ENCODE peak calls at places on chromosomes 4 and X, in six cellular contexts. X, L, N, W, Y and I are unnamed samples.
A peak's percentile ranks its signal among the peaks of the same experiment; 100 is the strongest.

GRCh38 chrX:30713061-30713525 is 59.9 kb downstream of the GK start:
- DNase-seq in N (peak; percentile 22), W (peak; percentile 57), X (peak; percentile 49), Y (peak; percentile 76), L (peak; percentile 73), I (peak; percentile 44)

GRCh38 chr4:23374280-23374679 is 515.6 kb downstream of the PPARGC1A start:
- DNase-seq in Y (no peak), X (no peak), W (no peak), N (no peak), L (no peak), I (no peak)

GRCh38 chr4:8148159-8148558 is 10.5 kb downstream of the ABLIM2 start:
- DNase-seq in N (no peak), X (no peak), L (no peak), W (no peak), Y (no peak), I (no peak)

GRCh38 chr4:13888112-13888511 is 260.6 kb upstream of the BOD1L1 start:
- DNase-seq in N (no peak), X (no peak), Y (no peak), W (no peak), L (no peak), I (no peak)

GRCh38 chrX:68659385-68659784 is 11.9 kb downstream of the STARD8 start:
- DNase-seq in W (peak; percentile 1), Y (no peak), N (no peak), L (no peak), X (no peak), I (no peak)

GRCh38 chr4:181597766-181598165 is 645.4 kb upstream of the TENM3 start:
- DNase-seq in W (no peak), N (no peak), L (no peak), X (no peak), Y (no peak), I (no peak)

GRCh38 chr4:101865501-101866062 is 75.1 kb downstream of the BANK1 start:
- DNase-seq in Y (no peak), L (peak; percentile 31), X (no peak), N (no peak), W (no peak), I (no peak)

GRCh38 chr4:161496-162284 is 37.4 kb downstream of the ZNF718 start:
- DNase-seq in X (no peak), Y (no peak), N (no peak), L (no peak), W (no peak), I (no peak)

GRCh38 chrX:129065895-129066294 is 457.4 kb downstream of the SMARCA1 start:
- DNase-seq in W (no peak), X (no peak), N (no peak), Y (no peak), L (no peak), I (no peak)

GRCh38 chr4:92261256-92261655 is 42.5 kb upstream of the GRID2 start:
- DNase-seq in W (no peak), X (no peak), N (no peak), Y (no peak), L (no peak), I (no peak)

GRCh38 chr4:169418846-169419245 is 148.1 kb upstream of the SH3RF1 start:
- DNase-seq in W (no peak), N (no peak), Y (no peak), X (no peak), L (no peak), I (no peak)

GRCh38 chrX:24768556-24768955 is 74.8 kb downstream of the POLA1 start:
- DNase-seq in Y (peak; percentile 39), X (no peak), L (no peak), N (no peak), W (no peak), I (no peak)

GRCh38 chrX:78643106-78643505 is 16.0 kb downstream of the RTL3 start:
- DNase-seq in N (no peak), L (no peak), X (no peak), W (no peak), Y (no peak), I (no peak)

GRCh38 chr4:119626420-119626819 is 2.2 kb downstream of the PDE5A start:
- DNase-seq in W (no peak), N (no peak), X (no peak), L (no peak), Y (no peak), I (no peak)

GRCh38 chr4:138710297-138710696 is 305.3 kb upstream of the NOCT start:
- DNase-seq in Y (no peak), W (no peak), N (no peak), L (no peak), X (no peak), I (no peak)

GRCh38 chr4:74845834-74846233 is 51.5 kb upstream of the BTC start:
- DNase-seq in X (no peak), N (no peak), L (no peak), W (no peak), Y (no peak), I (no peak)

GRCh38 chr4:6658635-6659075 is 18.2 kb downstream of the MRFAP1 start:
- DNase-seq in W (no peak), Y (no peak), X (peak; percentile 63), N (peak; percentile 76), L (no peak), I (no peak)

GRCh38 chr4:182554736-182555135 is 311.5 kb downstream of the TENM3 start:
- DNase-seq in W (no peak), N (no peak), L (no peak), X (no peak), Y (no peak), I (no peak)

GRCh38 chr4:184664445-184665210 is 15.1 kb downstream of the PRIMPOL start:
- DNase-seq in X (no peak), W (peak; percentile 41), Y (peak; percentile 22), N (no peak), L (peak; percentile 29), I (no peak)

GRCh38 chrX:13699183-13699826 is 10.4 kb downstream of the RAB9A start:
- DNase-seq in L (peak; percentile 19), Y (no peak), N (no peak), X (no peak), W (no peak), I (no peak)

GRCh38 chr4:158856852-158857251 is 88.0 kb downstream of the FNIP2 start:
- DNase-seq in X (no peak), Y (no peak), N (no peak), L (peak; percentile 73), W (peak; percentile 87), I (no peak)

GRCh38 chr4:134518574-134519217 is 317.1 kb upstream of the PABPC4L start:
- DNase-seq in Y (no peak), X (no peak), N (no peak), L (no peak), W (no peak), I (no peak)

GRCh38 chr4:139589619-139590018 is 33.6 kb upstream of the SETD7 start:
- DNase-seq in N (no peak), X (no peak), L (no peak), Y (no peak), W (no peak), I (no peak)

GRCh38 chrX:140087865-140088264 is 122.5 kb upstream of the CXorf66 start:
- DNase-seq in X (no peak), L (no peak), W (no peak), Y (peak; percentile 89), N (no peak), I (no peak)

GRCh38 chrX:132216283-132216682 is 3.0 kb downstream of the RAP2C start:
- DNase-seq in Y (peak; percentile 17), X (no peak), L (peak; percentile 16), N (no peak), W (peak; percentile 5), I (no peak)

GRCh38 chrX:13180807-13181206 is 136.4 kb upstream of the FAM9C start:
- DNase-seq in X (no peak), W (peak; percentile 52), L (peak; percentile 3), Y (no peak), N (no peak), I (no peak)

GRCh38 chr4:144574004-144574403 is 72.0 kb upstream of the HHIP start:
- DNase-seq in L (no peak), X (no peak), W (peak; percentile 36), N (no peak), Y (no peak), I (no peak)

GRCh38 chr4:159366966-159367365 is 264.1 kb downstream of the RAPGEF2 start:
- DNase-seq in X (no peak), L (no peak), N (no peak), Y (no peak), W (no peak), I (no peak)

GRCh38 chr4:113645771-113646455 is 115.6 kb downstream of the CAMK2D start:
- DNase-seq in L (peak; percentile 10), N (no peak), W (no peak), X (no peak), Y (peak; percentile 60), I (peak; percentile 40)

GRCh38 chr4:67746797-67747495 is 7.2 kb downstream of the GNRHR start:
- DNase-seq in N (peak; percentile 51), X (peak; percentile 7), Y (no peak), W (peak; percentile 88), L (peak; percentile 69), I (no peak)

GRCh38 chr4:88681209-88681608 is 16.4 kb downstream of the NAP1L5 start:
- DNase-seq in N (no peak), W (no peak), Y (no peak), X (no peak), L (no peak), I (no peak)

GRCh38 chr4:42676066-42676951 is 19.4 kb upstream of the ATP8A1 start:
- DNase-seq in W (no peak), N (no peak), X (no peak), Y (no peak), L (no peak), I (no peak)

GRCh38 chr4:15002659-15003440 is 569 bp downstream of the CPEB2 start:
- DNase-seq in X (peak; percentile 75), W (peak; percentile 76), L (peak; percentile 64), Y (peak; percentile 77), N (no peak), I (no peak)

GRCh38 chr4:25938251-25939186 is 24.5 kb downstream of the SMIM20 start:
- DNase-seq in N (no peak), W (peak; percentile 40), L (peak; percentile 46), X (peak; percentile 51), Y (no peak), I (no peak)

GRCh38 chr4:84479663-84480062 is 19.4 kb downstream of the NKX6-1 start:
- DNase-seq in N (peak; percentile 52), X (no peak), L (no peak), W (no peak), Y (peak; percentile 57), I (no peak)